ENCODE peak calls at places on chromosome 11, in eight cellular contexts. T is HCEC 1CT; Y is gastrocnemius medialis; P is mammary epithelial cell; D is GM12865; Z is activated CD4-positive, CD25-positive, alpha-beta regulatory T cell treated with anti-CD3 and anti-CD28 coated beads, Interleukin-2, amount 50 U/mL, for 72 hours; K is fibroblast of the aortic adventitia; C is GM23248. O is an unnamed sample.

GRCh38 chr11:126415128-126415527 is 59.6 kb downstream of the ST3GAL4 start:
- DNase-seq in Y (peak), Z (no peak), T (peak), C (peak), K (peak), D (no peak), P (no peak), O (peak)

GRCh38 chr11:21656065-21656464 is 536.8 kb upstream of the ANO5 start:
- DNase-seq in D (no peak), C (no peak), Z (no peak), P (no peak), K (no peak), T (no peak), Y (no peak), O (no peak)

GRCh38 chr11:7612056-7612660 is 61.1 kb downstream of the CYB5R2 start:
- DNase-seq in K (no peak), D (no peak), P (no peak), Z (no peak), C (no peak), T (no peak), Y (no peak), O (no peak)

GRCh38 chr11:19728436-19728835 is 15.8 kb downstream of the NAV2 start:
- DNase-seq in C (peak), K (no peak), P (no peak), D (no peak), T (peak), Z (no peak), Y (no peak), O (peak)

GRCh38 chr11:35487532-35488078 is 37.8 kb downstream of the PAMR1 start:
- DNase-seq in C (peak), T (peak), K (peak), D (no peak), Z (no peak), P (no peak), Y (no peak), O (peak)

GRCh38 chr11:5369793-5370192 is 13.8 kb upstream of the OR51M1 start:
- DNase-seq in T (peak), K (peak), C (peak), Y (no peak), Z (no peak), P (no peak), D (peak), O (peak)

GRCh38 chr11:11316651-11317050 is 36.4 kb downstream of the CSNK2A3 start:
- DNase-seq in Y (no peak), P (no peak), K (no peak), Z (no peak), D (no peak), C (no peak), T (no peak), O (no peak)

GRCh38 chr11:22634897-22635629 is 9.4 kb upstream of the FANCF start:
- DNase-seq in Z (no peak), Y (no peak), K (peak), T (peak), C (peak), D (no peak), P (peak), O (no peak)

GRCh38 chr11:69546735-69547370 is 65.4 kb downstream of the LINC01488 start:
- DNase-seq in Z (peak), P (no peak), D (peak), K (no peak), C (no peak), T (no peak), Y (no peak), O (no peak)

GRCh38 chr11:130042093-130042591 is 27.6 kb upstream of the APLP2 start:
- DNase-seq in C (peak), K (peak), P (peak), Y (no peak), Z (no peak), D (no peak), T (peak), O (peak)

GRCh38 chr11:29300441-29300840 is 716.4 kb downstream of the KCNA4 start:
- DNase-seq in C (peak), Y (no peak), K (peak), Z (no peak), P (peak), T (peak), D (no peak), O (peak)

GRCh38 chr11:78659326-78660319 is 85.0 kb upstream of the NARS2 start:
- DNase-seq in C (no peak), T (no peak), P (peak), K (no peak), D (no peak), Z (no peak), Y (no peak), O (no peak)

GRCh38 chr11:106076421-106076922 is 675 bp downstream of the KBTBD3 start:
- DNase-seq in K (no peak), Y (no peak), Z (no peak), P (no peak), C (no peak), D (no peak), T (no peak), O (no peak)

GRCh38 chr11:81207421-81208054 is 1526.1 kb downstream of the FAM181B start:
- DNase-seq in Y (no peak), T (no peak), D (no peak), K (no peak), C (no peak), P (no peak), Z (no peak), O (no peak)

GRCh38 chr11:3880724-3881123 is 25.3 kb downstream of the STIM1 start:
- DNase-seq in D (peak), Z (no peak), Y (no peak), T (peak), C (peak), K (peak), P (peak), O (no peak)

GRCh38 chr11:64094463-64095223 is 58.9 kb downstream of the FLRT1 start:
- DNase-seq in T (peak), D (no peak), K (peak), P (peak), Z (no peak), C (peak), Y (peak), O (no peak)

GRCh38 chr11:9731256-9731655 is 67.4 kb downstream of the SWAP70 start:
- DNase-seq in T (no peak), Z (no peak), P (no peak), C (no peak), D (no peak), K (no peak), Y (no peak), O (no peak)

GRCh38 chr11:87423161-87423560 is 385.4 kb downstream of the TMEM135 start:
- DNase-seq in Z (no peak), C (no peak), Y (no peak), P (no peak), T (no peak), K (no peak), D (no peak), O (no peak)